ENCODE peak calls at places on chromosomes 12 and 14, in four cellular contexts. H, G, R and Q are unnamed samples.

GRCh38 chr14:28867571-28867970 is 101.0 kb downstream of the FOXG1 start:
- DNase-seq in H (peak), G (peak), R (no peak), Q (peak)

GRCh38 chr12:7995266-7995963 is 37.1 kb upstream of the FOXJ2 start:
- DNase-seq in H (peak), G (peak), R (peak), Q (peak)

GRCh38 chr14:23551266-23552028 is at the start of gene ZFHX2:
- DNase-seq in H (peak), G (peak), R (no peak), Q (peak)

GRCh38 chr14:92473261-92473946 is 40.2 kb upstream of the RIN3 start:
- DNase-seq in H (peak), G (peak), R (no peak), Q (peak)

GRCh38 chr12:65755596-65755978 is 68.7 kb upstream of the HMGA2 start:
- DNase-seq in H (no peak), G (peak), R (no peak), Q (peak)

GRCh38 chr12:111248221-111248620 is 120.7 kb downstream of the PHETA1 start:
- DNase-seq in H (peak), G (no peak), R (no peak), Q (no peak)

GRCh38 chr12:99043319-99043914 is 398.3 kb downstream of the APAF1 start:
- DNase-seq in H (peak), G (peak), R (peak), Q (peak)

GRCh38 chr14:75515631-75515999 is 6.7 kb upstream of the BATF start:
- DNase-seq in H (no peak), G (no peak), R (no peak), Q (no peak)

GRCh38 chr12:30985814-30986452 is 59.4 kb downstream of the TSPAN11 start:
- DNase-seq in H (peak), G (peak), R (no peak), Q (peak)

GRCh38 chr12:92570056-92570753 is 132.6 kb upstream of the PLEKHG7 start:
- DNase-seq in H (peak), G (peak), R (peak), Q (peak)

GRCh38 chr14:76077340-76077739 is 74.4 kb upstream of the GPATCH2L start:
- DNase-seq in H (no peak), G (no peak), R (no peak), Q (no peak)

GRCh38 chr12:43044241-43044640 is 454.7 kb upstream of the PRICKLE1 start:
- DNase-seq in H (no peak), G (no peak), R (no peak), Q (no peak)

GRCh38 chr14:67464377-67464776 is 24.1 kb downstream of the TMEM229B start:
- DNase-seq in H (no peak), G (no peak), R (no peak), Q (no peak)

GRCh38 chr12:30823140-30823669 is 68.5 kb upstream of the CAPRIN2 start:
- DNase-seq in H (no peak), G (no peak), R (no peak), Q (no peak)

GRCh38 chr12:80778005-80778541 is 61.4 kb downstream of the MYF5 start:
- DNase-seq in H (peak), G (peak), R (peak), Q (peak)

GRCh38 chr14:95336192-95336760 is 16.6 kb upstream of the CLMN start:
- DNase-seq in H (no peak), G (no peak), R (no peak), Q (no peak)

GRCh38 chr12:104604995-104605675 is 148.4 kb downstream of the CHST11 start:
- DNase-seq in H (no peak), G (no peak), R (no peak), Q (no peak)

GRCh38 chr12:16555630-16556029 is 50.3 kb downstream of the LMO3 start:
- DNase-seq in H (peak), G (no peak), R (no peak), Q (no peak)

GRCh38 chr12:51863921-51864700 is 15.6 kb upstream of the FIGNL2 start:
- DNase-seq in H (no peak), G (no peak), R (no peak), Q (peak)

GRCh38 chr14:94114589-94115067 is 4.1 kb downstream of the IFI27 start:
- DNase-seq in H (no peak), G (no peak), R (no peak), Q (no peak)

GRCh38 chr14:104637546-104638003 is 33.0 kb upstream of the TMEM179 start:
- DNase-seq in H (no peak), G (no peak), R (no peak), Q (no peak)

GRCh38 chr12:19382111-19382526 is 57.2 kb upstream of the AEBP2 start:
- DNase-seq in H (peak), G (peak), R (peak), Q (peak)

GRCh38 chr12:114682101-114682919 is 1.7 kb downstream of the TBX3 start:
- DNase-seq in H (no peak), G (no peak), R (no peak), Q (no peak)

GRCh38 chr12:110266980-110267620 is 13.9 kb upstream of the ATP2A2 start:
- DNase-seq in H (peak), G (peak), R (no peak), Q (peak)

GRCh38 chr14:106308839-106309389 is 782.5 kb downstream of the TMEM121 start:
- DNase-seq in H (no peak), G (no peak), R (no peak), Q (no peak)

GRCh38 chr12:111173391-111174282 is 195.3 kb downstream of the PHETA1 start:
- DNase-seq in H (no peak), G (no peak), R (no peak), Q (no peak)

GRCh38 chr12:119868992-119869391 is 8.1 kb downstream of the CIT start:
- DNase-seq in H (peak), G (peak), R (no peak), Q (peak)

GRCh38 chr12:12999276-12999958 is 648 bp downstream of the HEBP1 start:
- DNase-seq in H (peak), G (no peak), R (no peak), Q (no peak)

GRCh38 chr12:124774462-124775167 is 89.0 kb downstream of the SCARB1 start:
- DNase-seq in H (peak), G (peak), R (peak), Q (peak)

GRCh38 chr14:77554816-77555599 is 56.4 kb upstream of the ISM2 start:
- DNase-seq in H (no peak), G (no peak), R (no peak), Q (no peak)

GRCh38 chr14:35180179-35180578 is 57.8 kb downstream of the PRORP start:
- DNase-seq in H (no peak), G (no peak), R (no peak), Q (no peak)

GRCh38 chr14:91164676-91165075 is 50.8 kb downstream of the DGLUCY start:
- DNase-seq in H (no peak), G (no peak), R (no peak), Q (no peak)

GRCh38 chr12:45309826-45310626 is 94.1 kb downstream of the ANO6 start:
- DNase-seq in H (peak), G (no peak), R (peak), Q (peak)

GRCh38 chr12:52170827-52171226 is 21.0 kb downstream of the KRT80 start:
- DNase-seq in H (no peak), G (no peak), R (no peak), Q (no peak)

GRCh38 chr14:31283568-31284252 is 76.1 kb upstream of the HECTD1 start:
- DNase-seq in H (no peak), G (no peak), R (no peak), Q (no peak)

GRCh38 chr12:120993496-120993895 is 15.2 kb downstream of the HNF1A start:
- DNase-seq in H (no peak), G (no peak), R (no peak), Q (no peak)

GRCh38 chr14:100546051-100546443 is 41.2 kb downstream of the BEGAIN start:
- DNase-seq in H (no peak), G (no peak), R (no peak), Q (no peak)

GRCh38 chr14:105317546-105317945 is 3.0 kb downstream of the PACS2 start:
- DNase-seq in H (peak), G (no peak), R (no peak), Q (peak)

GRCh38 chr12:48527891-48528670 is 2.6 kb downstream of the OR8S1 start:
- DNase-seq in H (no peak), G (no peak), R (no peak), Q (no peak)

GRCh38 chr14:22541721-22542120 is 47.3 kb downstream of the DAD1 start:
- DNase-seq in H (no peak), G (no peak), R (no peak), Q (no peak)

GRCh38 chr12:91180162-91180561 is 2.5 kb downstream of the DCN start:
- DNase-seq in H (no peak), G (no peak), R (no peak), Q (peak)

GRCh38 chr12:91177380-91177779 is 5.2 kb downstream of the DCN start:
- DNase-seq in H (no peak), G (no peak), R (no peak), Q (peak)

GRCh38 chr12:91178801-91179200 is 3.8 kb downstream of the DCN start:
- DNase-seq in H (no peak), G (no peak), R (no peak), Q (no peak)

GRCh38 chr12:91179315-91179714 is 3.3 kb downstream of the DCN start:
- DNase-seq in H (peak), G (peak), R (no peak), Q (peak)

DNA sequence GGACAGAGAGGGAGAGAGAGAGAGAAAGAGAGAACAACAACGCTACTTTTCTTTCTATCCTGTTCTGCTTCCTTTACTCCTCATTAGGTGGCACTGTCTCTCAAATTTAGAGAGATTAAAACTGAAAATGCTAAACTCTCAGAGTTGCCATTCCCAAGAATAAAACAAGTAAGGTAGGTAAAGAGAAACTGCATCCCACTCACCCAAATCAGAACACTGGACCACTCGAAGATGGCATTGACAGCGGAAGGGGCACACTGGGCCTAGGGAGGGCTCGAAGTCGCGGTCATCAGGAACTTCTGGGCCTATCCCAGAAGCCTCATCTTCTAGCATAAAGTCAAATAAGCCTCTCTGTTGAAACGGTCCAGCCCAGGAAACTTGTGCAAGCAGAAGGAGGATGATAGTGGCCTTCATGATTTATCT is 4.5 kb downstream of the DCN start:
- DNase-seq in H (peak), G (no peak), R (no peak), Q (peak)
- H3K4me3 ChIP-seq in H (peak), G (peak), R (peak), Q (peak)

DNA sequence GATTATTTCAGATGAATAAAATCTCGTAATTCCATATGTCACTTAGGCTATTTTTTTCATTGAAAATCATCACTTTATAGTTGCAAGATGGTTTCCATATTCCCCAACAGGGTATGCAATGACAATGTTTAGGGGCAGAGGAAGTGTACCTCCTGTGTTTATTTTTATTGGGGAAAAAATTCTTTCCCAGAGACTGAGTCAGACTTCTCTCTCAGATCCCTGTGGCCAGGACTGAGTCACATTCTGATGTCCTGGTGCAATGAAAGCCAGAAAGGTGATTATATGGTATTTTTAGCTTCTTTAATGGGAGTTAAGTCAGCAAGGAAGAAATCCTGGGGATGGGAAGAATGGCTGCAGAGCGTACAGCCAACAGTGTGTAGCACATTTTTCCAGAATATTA is 196.9 kb upstream of the ALG10 start:
- DNase-seq in H (no peak), G (no peak), R (no peak), Q (peak)
- TF ChIP-seq CTCF in H (no peak), G (no peak), R (no peak), Q (no peak)

GRCh38 chr12:89351489-89352241 is 636 bp downstream of the DUSP6 start:
- DNase-seq in H (no peak), G (no peak), R (no peak), Q (no peak)

GRCh38 chr12:89348894-89349669 is 3.2 kb downstream of the DUSP6 start:
- DNase-seq in H (peak), G (no peak), R (no peak), Q (peak)

GRCh38 chr12:89350661-89351488 is 1.4 kb downstream of the DUSP6 start:
- DNase-seq in H (peak), G (no peak), R (no peak), Q (peak)

GRCh38 chr12:89350260-89350659 is 2.0 kb downstream of the DUSP6 start:
- DNase-seq in H (no peak), G (no peak), R (no peak), Q (no peak)

DNA sequence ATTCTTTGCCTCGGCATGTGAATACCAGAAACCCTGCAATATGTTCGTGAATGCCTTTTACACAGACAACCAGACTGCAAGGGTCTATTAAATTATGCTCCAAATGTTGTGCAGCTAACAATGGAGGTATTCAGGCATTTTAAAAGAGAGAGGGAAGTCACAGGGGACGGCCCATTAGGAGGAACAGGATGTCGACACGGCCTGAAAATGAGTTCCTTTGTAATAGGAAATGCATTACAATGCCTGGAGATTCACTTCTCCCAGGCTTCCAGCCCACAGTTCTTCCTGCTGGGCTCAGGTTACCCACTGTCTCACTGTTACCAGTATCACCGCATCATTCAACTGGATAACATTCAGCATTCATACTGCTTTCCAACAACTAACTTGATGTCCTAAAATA is 2.5 kb downstream of the DUSP6 start:
- DNase-seq in H (peak), G (peak), R (no peak), Q (peak)
- H3K4me3 ChIP-seq in H (peak), G (peak), R (peak), Q (peak)

GRCh38 chr12:95943231-95943842 is at the start of gene AMDHD1:
- DNase-seq in H (peak), G (peak), R (no peak), Q (peak)
- TF ChIP-seq CTCF in H (peak), G (peak), R (peak), Q (no peak)

GRCh38 chr12:90091809-90092208 is 383.2 kb upstream of the ATP2B1 start:
- DNase-seq in H (no peak), G (no peak), R (no peak), Q (no peak)
- H3K4me3 ChIP-seq in H (no peak), G (no peak), R (no peak), Q (no peak)

DNA sequence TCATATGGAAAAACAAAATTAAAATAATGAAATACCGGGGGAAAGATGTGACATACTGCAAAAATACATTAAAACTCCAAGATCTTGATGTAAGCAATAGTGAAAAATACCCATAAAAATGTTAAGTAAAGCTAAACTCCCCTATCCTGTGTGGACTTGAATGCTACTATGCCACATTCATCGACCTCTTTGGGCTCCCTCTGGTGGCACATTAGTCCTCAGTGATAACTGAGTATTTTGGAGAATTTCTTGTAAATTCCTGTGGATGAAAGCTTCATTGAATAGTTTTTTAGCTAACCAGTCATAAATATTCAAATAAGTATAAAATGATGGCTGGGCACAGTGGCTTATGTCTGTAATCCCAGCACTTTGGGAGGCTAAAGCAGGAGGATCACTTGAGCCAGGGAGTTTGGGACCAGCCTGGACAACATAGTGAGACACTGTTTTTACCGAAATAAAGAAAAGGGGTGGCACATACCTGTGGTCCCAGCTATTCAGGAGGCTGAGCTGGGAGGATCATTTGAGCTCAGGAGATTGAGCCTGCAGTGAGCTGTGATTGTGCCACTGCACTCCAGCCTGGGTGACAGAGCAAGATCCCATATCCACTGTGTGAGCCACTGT is 42.4 kb upstream of the SGPP1 start:
- DNase-seq in H (peak), G (peak), R (peak), Q (peak)
- TF ChIP-seq CTCF in H (peak), G (peak), R (peak), Q (peak)

DNA sequence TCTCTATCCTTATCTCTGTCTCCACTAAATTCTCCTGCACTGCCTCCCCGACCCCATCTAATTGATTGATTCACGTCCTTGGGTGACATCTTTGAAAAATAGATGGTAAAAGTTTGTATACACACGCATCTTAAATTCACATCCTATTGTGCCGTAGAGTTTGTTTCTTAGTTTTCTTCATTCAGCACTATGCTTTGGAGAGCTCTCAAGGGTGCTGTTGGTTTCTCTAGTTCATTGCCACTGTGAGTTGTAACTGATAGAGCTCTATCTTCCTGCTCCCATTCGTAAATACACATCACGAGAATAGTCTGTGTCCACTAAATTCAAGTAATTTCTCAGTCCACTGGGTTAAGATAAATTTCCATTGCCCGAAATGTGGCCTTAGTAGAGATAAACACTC is 1537.4 kb downstream of the AACS start:
- DNase-seq in H (no peak), G (no peak), R (no peak), Q (no peak)
- H3K4me3 ChIP-seq in H (no peak), G (no peak), R (no peak), Q (no peak)

DNA sequence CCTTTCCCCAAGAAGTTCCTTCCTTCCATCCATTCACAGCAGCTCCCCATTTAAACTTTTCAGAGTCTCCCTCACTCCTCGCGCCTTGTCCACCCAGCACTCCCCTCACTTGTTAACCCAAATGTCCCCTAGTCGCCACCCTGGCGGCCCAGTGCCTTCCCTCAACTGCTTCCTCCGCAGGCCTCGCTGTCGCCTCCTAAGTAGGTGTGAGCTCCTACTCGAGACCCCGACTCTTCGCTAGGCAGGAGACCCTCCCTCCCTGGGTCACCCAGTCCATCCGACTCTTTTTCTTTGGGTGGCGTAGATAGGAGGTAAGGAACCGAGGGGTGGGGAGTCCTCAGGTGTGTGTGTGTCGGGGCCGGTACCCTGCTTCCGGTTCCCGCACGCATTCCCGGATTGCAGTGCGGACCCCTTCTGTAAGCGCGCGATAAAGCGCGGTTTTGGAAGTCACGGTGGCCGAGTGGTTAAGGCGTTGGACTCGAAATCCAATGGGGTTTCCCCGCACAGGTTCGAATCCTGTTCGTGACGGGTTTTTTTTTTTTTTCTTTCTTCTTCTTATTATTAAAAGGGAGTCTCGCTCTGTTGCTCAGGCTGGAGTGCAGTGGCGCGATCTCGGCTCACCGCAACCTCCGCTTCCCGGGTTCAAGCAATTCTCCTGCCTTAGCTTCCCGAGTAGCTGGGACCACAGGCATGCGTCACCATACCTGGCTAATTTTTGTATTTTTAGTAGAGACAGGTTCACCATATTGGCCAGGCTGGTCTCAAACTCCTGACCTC is 823 bp upstream of the SMARCC2 start:
- DNase-seq in H (peak), G (peak), R (no peak), Q (peak)
- TF ChIP-seq CTCF in H (no peak), G (no peak), R (no peak), Q (no peak)

GRCh38 chr14:54974773-54975414 is 52.0 kb downstream of the WDHD1 start:
- DNase-seq in H (no peak), G (no peak), R (no peak), Q (no peak)
- H3K4me3 ChIP-seq in H (no peak), G (no peak), R (no peak), Q (no peak)